ENCODE peak calls at places on chromosomes 11 and 22, in five cellular contexts. One of them, this sample, is unnamed.

GRCh38 chr22:24160546-24160945 is 20.7 kb upstream of the SUSD2 start:
- DNase-seq in IMR-90: no peak
- DNase-seq in CD4-positive, CD25-positive, alpha-beta regulatory T cell: no peak
- DNase-seq in fibroblast of lung: no peak
- DNase-seq in right lobe of liver: no peak
- DNase-seq in this sample: no peak

GRCh38 chr11:128909438-128910125 is 18.4 kb downstream of the KCNJ5 start:
- DNase-seq in IMR-90: no peak
- DNase-seq in CD4-positive, CD25-positive, alpha-beta regulatory T cell: no peak
- DNase-seq in fibroblast of lung: no peak
- DNase-seq in right lobe of liver: no peak
- DNase-seq in this sample: no peak

GRCh38 chr22:31271026-31271425 is 21.3 kb downstream of the PIK3IP1 start:
- DNase-seq in IMR-90: no peak
- DNase-seq in CD4-positive, CD25-positive, alpha-beta regulatory T cell: no peak
- DNase-seq in fibroblast of lung: no peak
- DNase-seq in right lobe of liver: no peak
- DNase-seq in this sample: no peak

GRCh38 chr11:62108971-62109391 is 14.8 kb upstream of the INCENP start:
- DNase-seq in IMR-90: peak; percentile 66
- DNase-seq in CD4-positive, CD25-positive, alpha-beta regulatory T cell: no peak
- DNase-seq in fibroblast of lung: peak; percentile 79
- DNase-seq in right lobe of liver: no peak
- DNase-seq in this sample: no peak

GRCh38 chr11:46363455-46363920 is 16.2 kb downstream of the DGKZ start:
- DNase-seq in IMR-90: peak; percentile 33
- DNase-seq in CD4-positive, CD25-positive, alpha-beta regulatory T cell: no peak
- DNase-seq in fibroblast of lung: peak; percentile 57
- DNase-seq in right lobe of liver: no peak
- DNase-seq in this sample: no peak

GRCh38 chr22:43057641-43058040 is 31.6 kb downstream of the TTLL1 start:
- DNase-seq in IMR-90: no peak
- DNase-seq in CD4-positive, CD25-positive, alpha-beta regulatory T cell: no peak
- DNase-seq in fibroblast of lung: no peak
- DNase-seq in right lobe of liver: no peak
- DNase-seq in this sample: no peak

GRCh38 chr22:50506611-50507420 is 686 bp downstream of the LMF2 start:
- DNase-seq in IMR-90: no peak
- DNase-seq in CD4-positive, CD25-positive, alpha-beta regulatory T cell: no peak
- DNase-seq in fibroblast of lung: peak; percentile 3
- DNase-seq in right lobe of liver: peak; percentile 56
- DNase-seq in this sample: no peak

GRCh38 chr22:38554281-38554680 is 15.7 kb downstream of the DMC1 start:
- DNase-seq in IMR-90: peak; percentile 83
- DNase-seq in CD4-positive, CD25-positive, alpha-beta regulatory T cell: no peak
- DNase-seq in fibroblast of lung: peak; percentile 49
- DNase-seq in right lobe of liver: no peak
- DNase-seq in this sample: no peak

GRCh38 chr11:75324189-75324588 is 27.3 kb downstream of the ARRB1 start:
- DNase-seq in IMR-90: no peak
- DNase-seq in CD4-positive, CD25-positive, alpha-beta regulatory T cell: no peak
- DNase-seq in fibroblast of lung: no peak
- DNase-seq in right lobe of liver: no peak
- DNase-seq in this sample: no peak

GRCh38 chr22:23155831-23156230 is 10.6 kb downstream of the RAB36 start:
- DNase-seq in IMR-90: no peak
- DNase-seq in CD4-positive, CD25-positive, alpha-beta regulatory T cell: no peak
- DNase-seq in fibroblast of lung: no peak
- DNase-seq in right lobe of liver: no peak
- DNase-seq in this sample: no peak

GRCh38 chr11:57974830-57975229 is 48.9 kb upstream of the OR9Q1 start:
- DNase-seq in IMR-90: no peak
- DNase-seq in CD4-positive, CD25-positive, alpha-beta regulatory T cell: no peak
- DNase-seq in fibroblast of lung: peak; percentile 94
- DNase-seq in right lobe of liver: no peak
- DNase-seq in this sample: no peak

GRCh38 chr11:38392176-38392575 is 1794.1 kb upstream of the RAG2 start:
- DNase-seq in IMR-90: no peak
- DNase-seq in CD4-positive, CD25-positive, alpha-beta regulatory T cell: no peak
- DNase-seq in fibroblast of lung: peak; percentile 59
- DNase-seq in right lobe of liver: no peak
- DNase-seq in this sample: no peak

GRCh38 chr22:19981961-19982920 is 34.4 kb downstream of the ARVCF start:
- DNase-seq in IMR-90: no peak
- DNase-seq in CD4-positive, CD25-positive, alpha-beta regulatory T cell: no peak
- DNase-seq in fibroblast of lung: no peak
- DNase-seq in right lobe of liver: peak; percentile 15
- DNase-seq in this sample: no peak

GRCh38 chr22:18111759-18112330 is 1.2 kb downstream of the TUBA8 start:
- DNase-seq in IMR-90: no peak
- DNase-seq in CD4-positive, CD25-positive, alpha-beta regulatory T cell: no peak
- DNase-seq in fibroblast of lung: no peak
- DNase-seq in right lobe of liver: no peak
- DNase-seq in this sample: no peak

GRCh38 chr11:43523632-43524031 is 156.9 kb upstream of the HSD17B12 start:
- DNase-seq in IMR-90: no peak
- DNase-seq in CD4-positive, CD25-positive, alpha-beta regulatory T cell: no peak
- DNase-seq in fibroblast of lung: no peak
- DNase-seq in right lobe of liver: no peak
- DNase-seq in this sample: no peak

GRCh38 chr11:24216488-24216887 is 280.4 kb upstream of the LUZP2 start:
- DNase-seq in IMR-90: no peak
- DNase-seq in CD4-positive, CD25-positive, alpha-beta regulatory T cell: no peak
- DNase-seq in fibroblast of lung: no peak
- DNase-seq in right lobe of liver: no peak
- DNase-seq in this sample: no peak

GRCh38 chr11:19963697-19964340 is 196.5 kb downstream of the DBX1 start:
- DNase-seq in IMR-90: no peak
- DNase-seq in CD4-positive, CD25-positive, alpha-beta regulatory T cell: no peak
- DNase-seq in fibroblast of lung: no peak
- DNase-seq in right lobe of liver: no peak
- DNase-seq in this sample: no peak

GRCh38 chr11:124402326-124402922 is 3.6 kb upstream of the OR8B3 start:
- DNase-seq in IMR-90: peak; percentile 86
- DNase-seq in CD4-positive, CD25-positive, alpha-beta regulatory T cell: no peak
- DNase-seq in fibroblast of lung: peak; percentile 77
- DNase-seq in right lobe of liver: peak; percentile 51
- DNase-seq in this sample: no peak

GRCh38 chr22:27990451-27990840 is 71.4 kb upstream of the PITPNB start:
- DNase-seq in IMR-90: no peak
- DNase-seq in CD4-positive, CD25-positive, alpha-beta regulatory T cell: no peak
- DNase-seq in fibroblast of lung: no peak
- DNase-seq in right lobe of liver: peak; percentile 20
- DNase-seq in this sample: no peak

GRCh38 chr11:789951-790350 is at the start of gene CEND1:
- DNase-seq in IMR-90: peak; percentile 54
- DNase-seq in CD4-positive, CD25-positive, alpha-beta regulatory T cell: no peak
- DNase-seq in fibroblast of lung: peak; percentile 34
- DNase-seq in right lobe of liver: no peak
- DNase-seq in this sample: peak; percentile 35

GRCh38 chr11:81071641-81072040 is 1630.8 kb upstream of the TENM4 start:
- DNase-seq in IMR-90: no peak
- DNase-seq in CD4-positive, CD25-positive, alpha-beta regulatory T cell: no peak
- DNase-seq in fibroblast of lung: no peak
- DNase-seq in right lobe of liver: no peak
- DNase-seq in this sample: no peak

GRCh38 chr22:42621505-42622002 is 6.9 kb upstream of the POLDIP3 start:
- DNase-seq in IMR-90: peak; percentile 61
- DNase-seq in CD4-positive, CD25-positive, alpha-beta regulatory T cell: no peak
- DNase-seq in fibroblast of lung: peak; percentile 60
- DNase-seq in right lobe of liver: peak; percentile 77
- DNase-seq in this sample: peak; percentile 35

GRCh38 chr11:18065572-18065971 is 19.5 kb upstream of the TPH1 start:
- DNase-seq in IMR-90: no peak
- DNase-seq in CD4-positive, CD25-positive, alpha-beta regulatory T cell: no peak
- DNase-seq in fibroblast of lung: no peak
- DNase-seq in right lobe of liver: no peak
- DNase-seq in this sample: no peak
- H3K9me3 ChIP-seq in IMR-90: no peaks in the 10 kb centered on the region
- H3K9me3 ChIP-seq in CD4-positive, CD25-positive, alpha-beta regulatory T cell: no peaks in the 10 kb centered on the region
- H3K9me3 ChIP-seq in fibroblast of lung: no peaks in the 10 kb centered on the region
- H3K9me3 ChIP-seq in right lobe of liver: no peaks in the 10 kb centered on the region
- H3K9me3 ChIP-seq in this sample: no peaks in the 10 kb centered on the region

GRCh38 chr11:55847453-55847852 is 8.9 kb downstream of the OR5D16 start:
- DNase-seq in IMR-90: no peak
- DNase-seq in CD4-positive, CD25-positive, alpha-beta regulatory T cell: no peak
- DNase-seq in fibroblast of lung: no peak
- DNase-seq in right lobe of liver: no peak
- DNase-seq in this sample: no peak

GRCh38 chr11:55852141-55852540 is 13.6 kb downstream of the OR5D16 start:
- DNase-seq in IMR-90: no peak
- DNase-seq in CD4-positive, CD25-positive, alpha-beta regulatory T cell: no peak
- DNase-seq in fibroblast of lung: no peak
- DNase-seq in right lobe of liver: no peak
- DNase-seq in this sample: no peak

GRCh38 chr11:55854704-55855103 is 16.2 kb downstream of the OR5D16 start:
- DNase-seq in IMR-90: no peak
- DNase-seq in CD4-positive, CD25-positive, alpha-beta regulatory T cell: no peak
- DNase-seq in fibroblast of lung: no peak
- DNase-seq in right lobe of liver: no peak
- DNase-seq in this sample: no peak

DNA sequence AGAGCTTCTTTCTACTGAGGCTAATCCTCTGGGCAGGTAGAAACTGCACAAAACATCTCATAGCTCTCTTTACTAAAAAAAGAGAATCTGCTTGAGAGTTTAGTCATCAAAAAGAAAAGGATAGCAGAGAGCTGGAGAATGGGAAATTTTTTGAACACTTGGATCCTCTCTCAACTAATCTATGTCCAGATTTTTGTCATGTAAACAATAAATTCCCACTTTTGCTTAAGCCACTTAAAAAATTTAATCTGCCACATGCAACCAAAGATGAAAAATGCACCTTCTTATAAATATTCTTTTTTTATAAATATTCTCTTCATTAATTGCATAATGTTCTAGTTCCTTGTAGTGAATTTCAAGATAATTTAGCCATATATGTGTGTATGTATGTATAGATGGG is 10.5 kb downstream of the OR5D16 start:
- DNase-seq in IMR-90: no peak
- DNase-seq in CD4-positive, CD25-positive, alpha-beta regulatory T cell: no peak
- DNase-seq in fibroblast of lung: no peak
- DNase-seq in right lobe of liver: no peak
- DNase-seq in this sample: no peak
- H3K9me3 ChIP-seq in IMR-90: peaks cover 1% of the 10 kb centered on the region
- H3K9me3 ChIP-seq in CD4-positive, CD25-positive, alpha-beta regulatory T cell: no peaks in the 10 kb centered on the region
- H3K9me3 ChIP-seq in fibroblast of lung: no peaks in the 10 kb centered on the region
- H3K9me3 ChIP-seq in right lobe of liver: no peaks in the 10 kb centered on the region
- H3K9me3 ChIP-seq in this sample: no peaks in the 10 kb centered on the region

DNA sequence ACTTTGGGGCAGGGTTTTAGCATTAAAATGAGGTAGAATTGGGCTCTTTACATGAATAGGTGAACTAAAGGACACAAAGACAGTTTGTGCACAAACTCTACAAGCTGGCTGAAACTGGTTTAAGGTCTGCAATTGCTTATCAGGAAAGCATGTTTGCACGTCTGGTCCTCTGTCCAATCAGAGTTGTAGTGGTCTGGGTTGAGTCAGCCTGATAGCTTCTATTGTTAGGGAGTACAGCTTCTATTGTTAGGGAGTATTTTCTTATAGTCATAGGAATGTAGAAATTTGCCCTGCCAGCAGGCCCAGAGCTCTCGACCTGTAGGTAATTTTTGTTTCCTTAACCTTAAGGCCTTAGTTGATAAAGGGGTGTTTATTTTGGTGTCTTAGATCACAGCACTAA is 1422.4 kb downstream of the LRRC4C start:
- DNase-seq in IMR-90: no peak
- DNase-seq in CD4-positive, CD25-positive, alpha-beta regulatory T cell: no peak
- DNase-seq in fibroblast of lung: peak; percentile 23
- DNase-seq in right lobe of liver: no peak
- DNase-seq in this sample: no peak
- H3K9me3 ChIP-seq in IMR-90: peaks cover 3% of the 10 kb centered on the region
- H3K9me3 ChIP-seq in CD4-positive, CD25-positive, alpha-beta regulatory T cell: peaks cover 5% of the 10 kb centered on the region
- H3K9me3 ChIP-seq in fibroblast of lung: no peaks in the 10 kb centered on the region
- H3K9me3 ChIP-seq in right lobe of liver: no peaks in the 10 kb centered on the region
- H3K9me3 ChIP-seq in this sample: no peaks in the 10 kb centered on the region

DNA sequence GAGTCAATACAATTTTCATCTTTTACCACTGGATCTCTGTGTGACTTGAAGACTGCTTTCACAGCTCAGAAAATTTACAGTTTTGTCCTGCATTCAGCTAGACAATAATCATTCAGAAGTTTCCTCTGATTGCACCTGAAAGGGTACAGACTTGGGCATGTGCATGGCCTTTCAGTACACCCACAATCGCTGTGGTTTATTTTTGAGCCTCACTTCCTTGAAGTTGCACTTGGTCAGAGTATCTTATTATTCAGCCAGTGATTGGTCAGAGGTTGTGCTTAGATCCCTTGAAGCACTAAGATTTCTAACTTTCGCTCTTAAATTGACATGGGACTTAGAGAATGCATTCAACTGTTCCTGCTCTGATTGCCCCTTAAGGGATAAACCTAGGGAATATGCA is 508.2 kb downstream of the FAM181B start:
- DNase-seq in IMR-90: no peak
- DNase-seq in CD4-positive, CD25-positive, alpha-beta regulatory T cell: no peak
- DNase-seq in fibroblast of lung: no peak
- DNase-seq in right lobe of liver: no peak
- DNase-seq in this sample: no peak
- H3K9me3 ChIP-seq in IMR-90: no peaks in the 10 kb centered on the region
- H3K9me3 ChIP-seq in CD4-positive, CD25-positive, alpha-beta regulatory T cell: no peaks in the 10 kb centered on the region
- H3K9me3 ChIP-seq in fibroblast of lung: no peaks in the 10 kb centered on the region
- H3K9me3 ChIP-seq in right lobe of liver: no peaks in the 10 kb centered on the region
- H3K9me3 ChIP-seq in this sample: no peaks in the 10 kb centered on the region

DNA sequence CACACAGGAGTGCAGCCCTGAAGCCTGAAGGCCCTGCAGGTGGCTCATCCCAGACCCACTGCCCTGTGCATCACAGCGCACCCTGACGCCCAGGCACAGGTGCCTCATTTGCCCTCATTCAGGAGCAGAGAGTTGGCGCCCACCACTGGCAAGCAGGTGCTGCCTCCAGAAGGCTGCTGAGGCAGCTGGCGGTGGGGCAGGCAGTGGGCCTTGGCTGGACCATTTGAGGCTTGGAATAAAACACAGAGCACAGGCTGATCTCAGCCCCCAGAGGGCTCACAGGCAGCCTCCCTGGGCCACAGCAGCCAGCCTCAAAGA is 1151.9 kb downstream of the BRD1 start:
- DNase-seq in IMR-90: no peak
- DNase-seq in CD4-positive, CD25-positive, alpha-beta regulatory T cell: no peak
- DNase-seq in fibroblast of lung: no peak
- DNase-seq in right lobe of liver: no peak
- DNase-seq in this sample: no peak
- H3K9me3 ChIP-seq in IMR-90: peaks cover 54% of the 10 kb centered on the region
- H3K9me3 ChIP-seq in CD4-positive, CD25-positive, alpha-beta regulatory T cell: peaks cover 14% of the 10 kb centered on the region
- H3K9me3 ChIP-seq in fibroblast of lung: no peaks in the 10 kb centered on the region
- H3K9me3 ChIP-seq in right lobe of liver: no peaks in the 10 kb centered on the region
- H3K9me3 ChIP-seq in this sample: no peaks in the 10 kb centered on the region